ENCODE peak calls at places on chromosomes 3 and 15, in six cellular contexts. One of them, this sample, is unnamed.

GRCh38 chr3:42515391-42515916 is 13.0 kb downstream of the VIPR1 start:
- DNase-seq in adrenal gland: no peak
- DNase-seq in uterus: no peak
- DNase-seq in tibial artery: peak; percentile 94
- DNase-seq in fibroblast of lung: no peak
- DNase-seq in pancreas: no peak
- DNase-seq in this sample: no peak

GRCh38 chr15:85618956-85619491 is 175.7 kb downstream of the KLHL25 start:
- DNase-seq in uterus: peak; percentile 92
- DNase-seq in tibial artery: peak; percentile 92
- DNase-seq in fibroblast of lung: peak; percentile 98
- DNase-seq in pancreas: no peak
- DNase-seq in adrenal gland: peak; percentile 92
- DNase-seq in this sample: peak; percentile 96

GRCh38 chr3:138059261-138059660 is 49.3 kb downstream of the CLDN18 start:
- DNase-seq in pancreas: no peak
- DNase-seq in adrenal gland: no peak
- DNase-seq in uterus: no peak
- DNase-seq in tibial artery: no peak
- DNase-seq in fibroblast of lung: no peak
- DNase-seq in this sample: no peak

GRCh38 chr3:97636465-97636864 is 128.1 kb upstream of the ARL6 start:
- DNase-seq in pancreas: no peak
- DNase-seq in tibial artery: no peak
- DNase-seq in adrenal gland: no peak
- DNase-seq in fibroblast of lung: no peak
- DNase-seq in uterus: no peak
- DNase-seq in this sample: no peak

GRCh38 chr3:186886202-186886820 is 43.8 kb downstream of the ADIPOQ start:
- DNase-seq in adrenal gland: no peak
- DNase-seq in fibroblast of lung: no peak
- DNase-seq in uterus: no peak
- DNase-seq in pancreas: no peak
- DNase-seq in tibial artery: no peak
- DNase-seq in this sample: no peak

GRCh38 chr3:183435701-183436100 is 7.3 kb upstream of the MCF2L2 start:
- DNase-seq in tibial artery: no peak
- DNase-seq in adrenal gland: no peak
- DNase-seq in uterus: no peak
- DNase-seq in fibroblast of lung: no peak
- DNase-seq in pancreas: no peak
- DNase-seq in this sample: no peak

GRCh38 chr3:183464480-183464879 is 36.1 kb upstream of the MCF2L2 start:
- DNase-seq in fibroblast of lung: no peak
- DNase-seq in adrenal gland: no peak
- DNase-seq in uterus: no peak
- DNase-seq in tibial artery: no peak
- DNase-seq in pancreas: no peak
- DNase-seq in this sample: no peak

GRCh38 chr3:102466001-102466400 is 31.2 kb downstream of the ZPLD1 start:
- DNase-seq in adrenal gland: no peak
- DNase-seq in uterus: no peak
- DNase-seq in tibial artery: no peak
- DNase-seq in fibroblast of lung: no peak
- DNase-seq in pancreas: no peak
- DNase-seq in this sample: no peak

GRCh38 chr15:65420975-65421359 is 1.8 kb downstream of the IGDCC4 start:
- DNase-seq in fibroblast of lung: no peak
- DNase-seq in pancreas: peak; percentile 54
- DNase-seq in uterus: no peak
- DNase-seq in tibial artery: peak; percentile 44
- DNase-seq in adrenal gland: no peak
- DNase-seq in this sample: no peak

GRCh38 chr3:186882881-186883685 is 40.6 kb downstream of the ADIPOQ start:
- DNase-seq in tibial artery: no peak
- DNase-seq in uterus: no peak
- DNase-seq in fibroblast of lung: peak; percentile 86
- DNase-seq in adrenal gland: no peak
- DNase-seq in pancreas: no peak
- DNase-seq in this sample: peak; percentile 78

GRCh38 chr3:65749066-65749465 is 289.7 kb downstream of the MAGI1 start:
- DNase-seq in adrenal gland: no peak
- DNase-seq in uterus: no peak
- DNase-seq in tibial artery: no peak
- DNase-seq in fibroblast of lung: peak; percentile 10
- DNase-seq in pancreas: no peak
- DNase-seq in this sample: no peak

GRCh38 chr3:107756649-107757048 is 233.9 kb downstream of the BBX start:
- DNase-seq in pancreas: no peak
- DNase-seq in uterus: no peak
- DNase-seq in adrenal gland: no peak
- DNase-seq in tibial artery: no peak
- DNase-seq in fibroblast of lung: no peak
- DNase-seq in this sample: no peak

GRCh38 chr15:54567408-54568040 is 589.3 kb downstream of the UNC13C start:
- DNase-seq in uterus: no peak
- DNase-seq in tibial artery: no peak
- DNase-seq in adrenal gland: no peak
- DNase-seq in fibroblast of lung: no peak
- DNase-seq in pancreas: no peak
- DNase-seq in this sample: no peak

GRCh38 chr3:58216496-58217197 is 5.9 kb upstream of the DNASE1L3 start:
- DNase-seq in adrenal gland: no peak
- DNase-seq in pancreas: no peak
- DNase-seq in uterus: no peak
- DNase-seq in tibial artery: no peak
- DNase-seq in fibroblast of lung: no peak
- DNase-seq in this sample: no peak

GRCh38 chr3:195101927-195102608 is 168.9 kb downstream of the XXYLT1 start:
- DNase-seq in pancreas: peak; percentile 20
- DNase-seq in adrenal gland: no peak
- DNase-seq in tibial artery: peak; percentile 16
- DNase-seq in fibroblast of lung: no peak
- DNase-seq in uterus: no peak
- DNase-seq in this sample: no peak

GRCh38 chr15:42483677-42484076 is 7.3 kb downstream of the ZNF106 start:
- DNase-seq in fibroblast of lung: no peak
- DNase-seq in tibial artery: no peak
- DNase-seq in uterus: no peak
- DNase-seq in adrenal gland: no peak
- DNase-seq in pancreas: no peak
- DNase-seq in this sample: no peak

GRCh38 chr3:104066658-104067057 is 1300.1 kb upstream of the ALCAM start:
- DNase-seq in uterus: no peak
- DNase-seq in fibroblast of lung: peak; percentile 74
- DNase-seq in tibial artery: no peak
- DNase-seq in pancreas: no peak
- DNase-seq in adrenal gland: no peak
- DNase-seq in this sample: no peak

GRCh38 chr3:184338538-184338945 is 1.1 kb downstream of the FAM131A start:
- DNase-seq in uterus: peak; percentile 90
- DNase-seq in pancreas: peak; percentile 76
- DNase-seq in tibial artery: peak; percentile 96
- DNase-seq in fibroblast of lung: peak; percentile 84
- DNase-seq in adrenal gland: peak; percentile 94
- DNase-seq in this sample: peak; percentile 84

GRCh38 chr15:66661432-66662096 is 40.5 kb upstream of the SMAD6 start:
- DNase-seq in fibroblast of lung: no peak
- DNase-seq in uterus: peak; percentile 27
- DNase-seq in adrenal gland: peak; percentile 54
- DNase-seq in pancreas: no peak
- DNase-seq in tibial artery: peak; percentile 73
- DNase-seq in this sample: peak; percentile 28

GRCh38 chr15:40285151-40285898 is 2.5 kb upstream of the ANKRD63 start:
- DNase-seq in adrenal gland: no peak
- DNase-seq in pancreas: no peak
- DNase-seq in tibial artery: no peak
- DNase-seq in uterus: no peak
- DNase-seq in fibroblast of lung: peak; percentile 20
- DNase-seq in this sample: peak; percentile 12

GRCh38 chr15:40281057-40281850 is 1.6 kb downstream of the ANKRD63 start:
- DNase-seq in fibroblast of lung: no peak
- DNase-seq in uterus: no peak
- DNase-seq in tibial artery: no peak
- DNase-seq in adrenal gland: no peak
- DNase-seq in pancreas: no peak
- DNase-seq in this sample: no peak

GRCh38 chr15:40282144-40282869 is 557 bp downstream of the ANKRD63 start:
- DNase-seq in adrenal gland: no peak
- DNase-seq in fibroblast of lung: peak; percentile 24
- DNase-seq in pancreas: peak; percentile 84
- DNase-seq in tibial artery: no peak
- DNase-seq in uterus: no peak
- DNase-seq in this sample: peak; percentile 31

GRCh38 chr15:40283615-40284306 is 897 bp upstream of the ANKRD63 start:
- DNase-seq in uterus: no peak
- DNase-seq in fibroblast of lung: no peak
- DNase-seq in adrenal gland: no peak
- DNase-seq in tibial artery: no peak
- DNase-seq in pancreas: no peak
- DNase-seq in this sample: no peak

DNA sequence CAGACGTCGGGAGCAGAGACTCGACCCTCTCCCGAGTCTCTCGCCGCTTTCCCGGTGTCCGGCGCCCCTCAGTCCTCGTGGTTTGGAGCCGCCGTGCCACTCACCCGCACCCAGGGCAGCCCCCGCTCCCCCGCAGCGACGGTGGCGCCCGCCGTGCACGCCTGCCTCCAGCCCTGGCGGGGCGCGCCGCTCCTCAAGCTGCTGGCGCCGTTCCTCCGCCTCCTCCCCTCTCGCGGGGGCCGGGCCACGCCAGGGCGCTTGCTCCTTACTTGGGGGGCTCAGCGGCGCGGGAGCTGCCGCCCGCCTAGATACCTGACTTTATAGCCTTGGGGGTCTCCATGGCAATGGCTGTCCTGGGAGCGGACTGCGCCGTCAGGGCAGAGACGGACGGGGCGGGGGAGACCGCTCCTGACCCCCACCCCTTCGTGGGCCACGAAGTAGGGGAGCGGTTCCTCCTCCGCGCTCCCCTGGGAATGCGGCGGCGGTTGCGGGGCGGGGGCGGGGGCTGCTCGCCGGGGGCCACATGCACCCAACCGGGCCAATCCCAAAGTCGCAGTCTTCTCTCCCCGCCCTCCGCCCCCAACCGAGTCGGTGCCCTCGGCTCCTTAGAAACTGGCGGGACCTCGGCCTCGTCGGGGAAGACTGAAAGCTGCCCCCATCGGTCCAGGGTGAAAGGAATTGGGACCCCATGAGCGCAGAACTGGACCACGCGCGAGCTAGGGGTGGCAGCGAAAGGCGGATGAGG is at the start of gene ANKRD63:
- DNase-seq in fibroblast of lung: no peak
- DNase-seq in uterus: no peak
- DNase-seq in adrenal gland: no peak
- DNase-seq in pancreas: no peak
- DNase-seq in tibial artery: no peak
- DNase-seq in this sample: peak; percentile 11
- H3K4me1 ChIP-seq in fibroblast of lung: peaks cover 2% of the 10 kb centered on the region
- H3K4me1 ChIP-seq in uterus: peaks cover 21% of the 10 kb centered on the region
- H3K4me1 ChIP-seq in adrenal gland: peaks cover 15% of the 10 kb centered on the region
- H3K4me1 ChIP-seq in pancreas: peaks cover 6% of the 10 kb centered on the region
- H3K4me1 ChIP-seq in tibial artery: peaks cover 36% of the 10 kb centered on the region
- H3K4me1 ChIP-seq in this sample: peaks cover 12% of the 10 kb centered on the region

DNA sequence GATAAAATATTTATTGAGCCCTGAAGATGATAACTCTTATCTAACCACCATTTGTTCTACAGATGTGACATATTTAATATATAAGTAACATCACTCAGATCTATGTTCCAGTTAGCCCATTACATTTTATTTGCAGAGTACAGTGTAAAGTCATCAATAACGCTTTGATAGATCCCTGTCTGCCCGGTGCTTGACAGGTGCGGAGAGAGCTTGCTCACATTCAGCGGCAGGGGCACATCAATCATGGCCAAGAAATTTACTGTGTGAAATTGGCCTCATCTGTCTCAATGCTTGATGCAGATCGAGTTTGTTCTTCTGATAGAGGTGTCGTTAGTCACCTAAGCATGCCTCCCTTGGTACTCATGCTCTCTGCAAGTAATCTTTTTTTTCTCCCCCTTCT is 187.2 kb downstream of the MECOM start:
- DNase-seq in tibial artery: no peak
- DNase-seq in adrenal gland: no peak
- DNase-seq in uterus: no peak
- DNase-seq in fibroblast of lung: no peak
- DNase-seq in pancreas: no peak
- DNase-seq in this sample: no peak
- H3K4me1 ChIP-seq in tibial artery: no peaks in the 10 kb centered on the region
- H3K4me1 ChIP-seq in adrenal gland: no peaks in the 10 kb centered on the region
- H3K4me1 ChIP-seq in uterus: no peaks in the 10 kb centered on the region
- H3K4me1 ChIP-seq in fibroblast of lung: no peaks in the 10 kb centered on the region
- H3K4me1 ChIP-seq in pancreas: no peaks in the 10 kb centered on the region
- H3K4me1 ChIP-seq in this sample: peaks cover 6% of the 10 kb centered on the region

GRCh38 chr3:127736801-127737539 is 64.2 kb downstream of the ABTB1 start:
- DNase-seq in tibial artery: no peak
- DNase-seq in fibroblast of lung: no peak
- DNase-seq in adrenal gland: no peak
- DNase-seq in pancreas: no peak
- DNase-seq in uterus: no peak
- DNase-seq in this sample: no peak
- H3K4me1 ChIP-seq in tibial artery: peaks cover 54% of the 10 kb centered on the region
- H3K4me1 ChIP-seq in fibroblast of lung: peaks cover 31% of the 10 kb centered on the region
- H3K4me1 ChIP-seq in adrenal gland: peaks cover 63% of the 10 kb centered on the region
- H3K4me1 ChIP-seq in pancreas: peaks cover 13% of the 10 kb centered on the region
- H3K4me1 ChIP-seq in uterus: peaks cover 6% of the 10 kb centered on the region
- H3K4me1 ChIP-seq in this sample: peaks cover 43% of the 10 kb centered on the region

DNA sequence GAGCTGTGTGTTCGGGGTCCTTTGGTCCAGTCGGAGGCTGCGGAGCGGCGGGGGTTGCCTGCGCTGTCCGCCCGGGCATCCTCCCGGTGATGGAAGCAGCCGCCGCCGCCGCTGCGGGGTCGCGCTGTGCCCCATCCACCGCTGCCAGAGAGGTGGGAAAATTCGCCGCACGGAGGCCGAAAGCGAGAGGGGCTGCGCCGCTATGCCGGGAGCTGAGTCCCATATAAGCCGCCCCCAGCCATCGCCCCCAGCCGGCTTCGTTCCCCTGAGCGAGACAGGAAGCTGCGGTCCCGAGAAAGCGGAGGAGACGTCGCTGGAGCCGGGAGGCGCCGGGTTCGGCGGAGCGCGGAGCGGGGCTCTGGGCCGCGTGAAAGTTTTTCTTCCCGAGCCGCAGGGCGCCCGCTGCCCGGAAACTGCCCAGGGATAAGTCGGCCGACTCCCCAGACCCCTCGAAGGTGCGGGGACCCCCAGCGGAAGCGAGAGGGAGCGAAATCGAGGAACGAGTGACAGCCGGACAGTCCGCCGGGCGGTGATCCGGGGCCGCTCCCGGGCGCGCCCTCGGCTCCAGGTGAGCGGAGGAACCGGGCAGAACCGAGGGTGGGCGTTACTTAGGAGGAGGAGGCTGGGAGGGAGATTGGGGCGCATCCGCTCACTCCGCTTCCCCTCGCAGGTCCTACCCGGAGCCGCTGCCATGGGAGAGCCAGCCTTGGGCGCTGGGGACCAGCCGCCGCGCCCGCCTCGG is 574 bp downstream of the CHST2 start:
- DNase-seq in pancreas: peak; percentile 63
- DNase-seq in tibial artery: no peak
- DNase-seq in uterus: peak; percentile 15
- DNase-seq in adrenal gland: no peak
- DNase-seq in fibroblast of lung: peak; percentile 38
- DNase-seq in this sample: peak; percentile 19
- H3K4me1 ChIP-seq in pancreas: peaks cover 7% of the 10 kb centered on the region
- H3K4me1 ChIP-seq in tibial artery: peaks cover 23% of the 10 kb centered on the region
- H3K4me1 ChIP-seq in uterus: no peaks in the 10 kb centered on the region
- H3K4me1 ChIP-seq in adrenal gland: peaks cover 19% of the 10 kb centered on the region
- H3K4me1 ChIP-seq in fibroblast of lung: no peaks in the 10 kb centered on the region
- H3K4me1 ChIP-seq in this sample: peaks cover 5% of the 10 kb centered on the region

This sample was measured in endothelial cell of umbilical vein.